ENCODE peak calls at places on chromosomes 3 and 15, in six cellular contexts. E is GOT3; F is putamen; W is body of pancreas; N is stimulated activated naive CD4-positive, alpha-beta T cell; K is EH. B is an unnamed sample.

GRCh38 chr3:126528800-126529541 is 5.0 kb downstream of the CHST13 start:
- DNase-seq in E (no peak), F (no peak), W (peak), N (no peak), K (peak), B (no peak)

GRCh38 chr15:70783610-70784021 is 20.3 kb upstream of the UACA start:
- DNase-seq in E (no peak), F (no peak), W (no peak), N (no peak), K (peak), B (no peak)

GRCh38 chr3:112738366-112738765 is 97.4 kb upstream of the CCDC80 start:
- DNase-seq in E (no peak), F (no peak), W (no peak), N (no peak), K (peak), B (no peak)

GRCh38 chr15:70190965-70191364 is 93.2 kb upstream of the TLE3 start:
- DNase-seq in E (no peak), F (no peak), W (no peak), N (no peak), K (no peak), B (no peak)

GRCh38 chr15:63348392-63348791 is 33.3 kb downstream of the CA12 start:
- DNase-seq in E (peak), F (peak), W (peak), N (no peak), K (peak), B (no peak)

GRCh38 chr3:190258634-190259033 is 63.6 kb downstream of the CLDN1 start:
- DNase-seq in E (no peak), F (no peak), W (no peak), N (no peak), K (no peak), B (no peak)

GRCh38 chr3:122921791-122922651 is 105.5 kb downstream of the SEMA5B start:
- DNase-seq in E (no peak), F (no peak), W (peak), N (no peak), K (no peak), B (no peak)

GRCh38 chr3:119779731-119780383 is 2.0 kb upstream of the NR1I2 start:
- DNase-seq in E (no peak), F (no peak), W (no peak), N (no peak), K (no peak), B (no peak)

GRCh38 chr3:38004415-38005075 is 14.0 kb downstream of the VILL start:
- DNase-seq in E (peak), F (peak), W (peak), N (no peak), K (peak), B (no peak)

GRCh38 chr3:42262525-42262924 is 3.5 kb downstream of the CCK start:
- DNase-seq in E (peak), F (no peak), W (no peak), N (no peak), K (peak), B (no peak)

GRCh38 chr3:11145888-11146287 is 8.4 kb upstream of the HRH1 start:
- DNase-seq in E (no peak), F (no peak), W (no peak), N (no peak), K (peak), B (no peak)

GRCh38 chr15:39466428-39466827 is 114.5 kb upstream of the THBS1 start:
- DNase-seq in E (no peak), F (no peak), W (peak), N (no peak), K (peak), B (no peak)

GRCh38 chr3:168876346-168877035 is 780.8 kb upstream of the GOLIM4 start:
- DNase-seq in E (no peak), F (no peak), W (no peak), N (no peak), K (no peak), B (no peak)

GRCh38 chr3:195001961-195002861 is 268.7 kb downstream of the XXYLT1 start:
- DNase-seq in E (no peak), F (no peak), W (peak), N (no peak), K (peak), B (no peak)

GRCh38 chr3:100972293-100972692 is 20.9 kb downstream of the ABI3BP start:
- DNase-seq in E (no peak), F (no peak), W (no peak), N (no peak), K (peak), B (no peak)

GRCh38 chr15:83110361-83110760 is 2.9 kb downstream of the TM6SF1 start:
- DNase-seq in E (no peak), F (no peak), W (no peak), N (no peak), K (no peak), B (no peak)

GRCh38 chr15:50971115-50971514 is 62.6 kb downstream of the AP4E1 start:
- DNase-seq in E (no peak), F (no peak), W (no peak), N (no peak), K (no peak), B (no peak)

GRCh38 chr15:90496791-90497190 is 32.9 kb upstream of the CRTC3 start:
- DNase-seq in E (no peak), F (no peak), W (no peak), N (no peak), K (peak), B (no peak)

GRCh38 chr3:195895078-195895899 is 13.1 kb downstream of the TNK2 start:
- DNase-seq in E (peak), F (peak), W (peak), N (peak), K (peak), B (no peak)

GRCh38 chr15:81339321-81339720 is 15.4 kb upstream of the STARD5 start:
- DNase-seq in E (no peak), F (no peak), W (no peak), N (no peak), K (no peak), B (no peak)

GRCh38 chr15:84992157-84992940 is 10.7 kb downstream of the PDE8A start:
- DNase-seq in E (no peak), F (no peak), W (no peak), N (no peak), K (peak), B (no peak)

GRCh38 chr15:87792250-87793030 is 464.1 kb downstream of the NTRK3 start:
- DNase-seq in E (no peak), F (no peak), W (no peak), N (no peak), K (no peak), B (no peak)

GRCh38 chr3:77026904-77027634 is 12.8 kb upstream of the ROBO2 start:
- DNase-seq in E (no peak), F (no peak), W (no peak), N (no peak), K (no peak), B (no peak)

GRCh38 chr15:51841401-51842040 is 12.1 kb downstream of the TMOD3 start:
- DNase-seq in E (no peak), F (no peak), W (no peak), N (no peak), K (no peak), B (no peak)

GRCh38 chr3:160379628-160380214 is 19.3 kb downstream of the IFT80 start:
- DNase-seq in E (no peak), F (no peak), W (no peak), N (no peak), K (no peak), B (no peak)

GRCh38 chr15:48021336-48022086 is 99.3 kb upstream of the SLC24A5 start:
- DNase-seq in E (no peak), F (no peak), W (no peak), N (no peak), K (no peak), B (no peak)

GRCh38 chr3:188268336-188268735 is 114.4 kb downstream of the LPP start:
- DNase-seq in E (no peak), F (no peak), W (no peak), N (no peak), K (no peak), B (no peak)

GRCh38 chr15:73873889-73874511 is 636 bp downstream of the TBC1D21 start:
- DNase-seq in E (no peak), F (no peak), W (peak), N (no peak), K (peak), B (no peak)

GRCh38 chr3:149224736-149225594 is 3.3 kb upstream of the CP start:
- DNase-seq in E (no peak), F (peak), W (peak), N (no peak), K (peak), B (no peak)

GRCh38 chr3:101854608-101855304 is 5.4 kb downstream of the NFKBIZ start:
- DNase-seq in E (no peak), F (no peak), W (no peak), N (no peak), K (peak), B (no peak)

GRCh38 chr3:193630005-193630404 is 37.0 kb downstream of the OPA1 start:
- DNase-seq in E (no peak), F (no peak), W (no peak), N (no peak), K (no peak), B (no peak)